ENCODE peak calls at places on chromosomes 3 and 15, in nine cellular contexts. C, Z, Y, A, Q, O, N, U and W are unnamed samples.

GRCh38 chr3:194327414-194328079 is 23.6 kb downstream of the CPN2 start:
- DNase-seq in C (no peak), Z (no peak), O (no peak), U (no peak), Q (no peak), N (no peak), Y (no peak), A (no peak), W (no peak)

GRCh38 chr15:83854950-83855707 is 201.2 kb downstream of the ADAMTSL3 start:
- DNase-seq in N (no peak), U (no peak), C (no peak), A (no peak), Z (no peak), O (no peak), Q (no peak), Y (peak), W (no peak)

GRCh38 chr3:139533781-139534443 is 5.6 kb downstream of the RBP1 start:
- DNase-seq in N (no peak), C (no peak), Z (no peak), Q (no peak), Y (peak), O (no peak), U (peak), A (peak), W (no peak)

GRCh38 chr3:10609134-10609533 is 103.7 kb upstream of the ATP2B2 start:
- DNase-seq in Y (no peak), N (no peak), U (no peak), A (no peak), Q (no peak), Z (no peak), O (no peak), C (no peak), W (no peak)

GRCh38 chr3:128081846-128082245 is 29.6 kb downstream of the SEC61A1 start:
- DNase-seq in O (no peak), A (no peak), Z (no peak), Y (no peak), N (peak), Q (no peak), U (no peak), C (no peak), W (no peak)

GRCh38 chr3:122415762-122416654 is at the start of gene WDR5B:
- DNase-seq in U (peak), Q (peak), N (peak), O (peak), Y (peak), A (peak), Z (peak), C (peak), W (peak)

GRCh38 chr3:54121404-54122045 is 827 bp upstream of the CACNA2D3 start:
- DNase-seq in N (no peak), A (peak), U (no peak), O (no peak), Y (no peak), C (peak), Q (no peak), Z (no peak), W (no peak)

GRCh38 chr3:189772584-189772983 is 141.4 kb downstream of the TP63 start:
- DNase-seq in O (no peak), A (no peak), Q (no peak), C (no peak), Z (no peak), Y (no peak), N (peak), U (no peak), W (peak)

GRCh38 chr3:49410844-49411549 is 779 bp downstream of the RHOA start:
- DNase-seq in A (no peak), O (no peak), N (no peak), C (no peak), U (no peak), Y (no peak), Q (no peak), Z (no peak), W (no peak)

GRCh38 chr3:122563717-122564025 is 429 bp downstream of the PARP9 start:
- DNase-seq in N (no peak), Y (peak), A (no peak), O (no peak), U (no peak), Q (peak), C (no peak), Z (no peak), W (no peak)

GRCh38 chr3:61530355-61530754 is 31.0 kb upstream of the PTPRG start:
- DNase-seq in Z (no peak), C (peak), Q (no peak), Y (no peak), N (no peak), A (no peak), O (no peak), U (peak), W (peak)

GRCh38 chr15:67064607-67065530 is 533 bp upstream of the SMAD3 start:
- DNase-seq in Y (no peak), A (peak), Q (peak), U (no peak), C (peak), Z (peak), O (no peak), N (no peak), W (peak)

GRCh38 chr3:195255571-195256501 is 15.1 kb downstream of the XXYLT1 start:
- DNase-seq in Y (no peak), U (no peak), Z (no peak), N (no peak), A (no peak), Q (no peak), O (no peak), C (no peak), W (no peak)

GRCh38 chr3:12143949-12144504 is 14.7 kb downstream of the TIMP4 start:
- DNase-seq in A (no peak), O (no peak), C (no peak), U (peak), Y (peak), Q (no peak), N (no peak), Z (no peak), W (no peak)

GRCh38 chr3:51937014-51937413 is 4.7 kb downstream of the RRP9 start:
- DNase-seq in A (no peak), Y (no peak), Q (peak), C (no peak), Z (peak), U (no peak), N (no peak), O (no peak), W (no peak)

GRCh38 chr3:24013843-24014242 is 68.8 kb downstream of the NR1D2 start:
- DNase-seq in O (no peak), Q (no peak), A (no peak), C (no peak), N (no peak), U (no peak), Z (no peak), Y (no peak), W (no peak)

GRCh38 chr3:14494973-14495300 is 45.2 kb downstream of the GRIP2 start:
- DNase-seq in C (no peak), Z (no peak), Q (no peak), U (no peak), N (no peak), Y (no peak), A (no peak), O (no peak), W (no peak)

GRCh38 chr3:189316296-189317019 is 144.7 kb downstream of the TPRG1 start:
- DNase-seq in O (no peak), C (peak), Q (no peak), Z (no peak), Y (no peak), N (no peak), U (no peak), A (no peak), W (peak)

GRCh38 chr15:37698679-37699078 is 235.8 kb upstream of the TMCO5A start:
- DNase-seq in U (no peak), O (no peak), Y (no peak), N (no peak), Z (no peak), A (no peak), Q (no peak), C (peak), W (no peak)

GRCh38 chr3:128884992-128885391 is 5.6 kb downstream of the ACAD9 start:
- DNase-seq in O (no peak), Q (no peak), Y (no peak), U (no peak), N (no peak), C (no peak), A (no peak), Z (no peak), W (no peak)

GRCh38 chr3:37571269-37571668 is 290.4 kb upstream of the CTDSPL start:
- DNase-seq in Y (no peak), Z (no peak), O (no peak), U (no peak), N (no peak), C (no peak), Q (no peak), A (no peak), W (no peak)
- TF ChIP-seq CTCF in Y (peak), Z (no peak), O (no peak), U (no peak), N (peak), C (peak), Q (no peak), A (no peak), W (no peak)

GRCh38 chr3:42749753-42750231 is 23.3 kb downstream of the CCDC13 start:
- DNase-seq in N (no peak), U (no peak), Q (peak), A (no peak), C (peak), O (no peak), Y (no peak), Z (no peak), W (no peak)
- TF ChIP-seq CTCF in N (peak), U (peak), Q (peak), A (peak), C (peak), O (peak), Y (peak), Z (peak), W (peak)

DNA sequence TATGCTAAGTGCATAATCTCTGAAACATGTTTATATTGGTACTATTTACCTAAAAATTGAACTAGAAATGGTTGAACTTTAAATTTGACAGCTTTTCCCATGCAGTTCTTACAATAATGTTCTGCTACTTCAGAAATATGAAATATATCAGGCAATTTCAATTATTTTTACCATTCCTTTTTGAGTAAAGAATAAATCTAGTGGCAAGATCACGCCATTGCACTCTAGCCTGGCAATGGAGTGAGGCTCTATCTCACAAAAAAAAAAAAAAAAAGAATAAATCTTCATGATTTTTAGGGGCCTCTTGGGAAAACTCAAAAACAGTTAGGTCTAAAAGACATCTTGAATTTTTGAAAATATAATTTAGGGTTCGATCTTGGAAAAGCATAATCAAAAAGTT is 10.6 kb upstream of the DNAAF4 start:
- DNase-seq in Z (no peak), Q (no peak), O (no peak), C (no peak), N (no peak), A (no peak), U (no peak), Y (no peak), W (no peak)
- TF ChIP-seq CTCF in Z (no peak), Q (no peak), O (peak), C (no peak), N (peak), A (peak), U (no peak), Y (no peak), W (peak)

GRCh38 chr3:117408811-117409210 is 699.2 kb downstream of the TUSC7 start:
- DNase-seq in A (no peak), O (no peak), Q (no peak), U (no peak), Y (no peak), N (no peak), Z (no peak), C (no peak), W (no peak)

GRCh38 chr3:117409256-117409655 is 699.7 kb downstream of the TUSC7 start:
- DNase-seq in Y (no peak), A (no peak), O (no peak), N (no peak), Z (no peak), C (no peak), Q (no peak), U (no peak), W (no peak)

GRCh38 chr3:117409701-117410459 is 700.3 kb downstream of the TUSC7 start:
- DNase-seq in Q (no peak), A (no peak), N (no peak), O (no peak), Y (no peak), Z (no peak), U (no peak), C (no peak), W (no peak)

GRCh38 chr3:117404756-117405155 is 695.2 kb downstream of the TUSC7 start:
- DNase-seq in A (no peak), Y (no peak), O (no peak), U (no peak), C (no peak), N (no peak), Z (no peak), Q (no peak), W (no peak)

GRCh38 chr3:117407317-117407716 is 697.7 kb downstream of the TUSC7 start:
- DNase-seq in Y (no peak), C (peak), U (no peak), Q (peak), Z (no peak), N (no peak), A (no peak), O (no peak), W (peak)
- TF ChIP-seq CTCF in Y (no peak), C (peak), U (no peak), Q (peak), Z (peak), N (peak), A (peak), O (peak), W (peak)

DNA sequence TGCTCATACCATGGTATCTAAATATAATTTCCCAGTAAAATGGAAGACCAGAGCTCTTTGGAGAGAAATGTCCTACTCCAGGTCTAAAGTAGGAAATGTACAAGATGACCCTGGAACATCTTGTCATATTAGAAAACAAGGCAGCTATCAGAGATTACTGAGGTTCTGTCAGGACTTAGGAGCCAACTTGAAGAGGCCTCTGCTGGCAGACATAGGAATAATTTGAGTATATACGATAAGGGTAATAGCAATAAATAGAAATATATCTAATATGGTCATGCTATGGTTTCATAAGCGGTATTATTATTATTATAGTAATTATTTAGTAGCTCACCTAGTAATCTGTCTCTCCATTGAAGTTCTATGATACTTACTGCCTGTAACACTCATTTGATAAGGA is 224.2 kb downstream of the SOX2 start:
- DNase-seq in Z (no peak), O (no peak), U (no peak), A (no peak), N (no peak), C (no peak), Y (no peak), Q (no peak), W (no peak)
- TF ChIP-seq CTCF in Z (no peak), O (no peak), U (no peak), A (no peak), N (no peak), C (peak), Y (no peak), Q (no peak), W (no peak)

DNA sequence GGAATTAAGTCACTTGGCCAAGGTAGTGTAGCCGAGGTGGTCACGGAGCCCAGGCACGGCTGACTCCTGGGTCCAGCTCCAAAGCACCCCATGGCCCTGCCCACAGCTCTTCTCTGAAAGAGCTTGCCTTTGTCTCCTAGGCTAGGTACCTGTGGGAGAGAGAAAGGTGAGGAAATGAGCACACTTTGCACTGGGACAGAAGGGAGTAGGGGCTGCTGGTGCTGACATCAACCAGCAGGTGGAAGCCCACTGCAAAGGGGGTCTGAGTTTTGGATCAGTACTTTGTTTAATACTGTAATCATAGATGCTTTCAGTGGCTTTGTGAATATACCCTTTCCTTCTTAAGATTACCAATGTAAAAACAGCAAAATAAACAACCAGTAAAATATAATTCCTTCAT is 128.3 kb upstream of the EIF1B start:
- DNase-seq in Z (no peak), O (no peak), Y (no peak), Q (no peak), N (no peak), A (no peak), C (peak), U (no peak), W (no peak)
- TF ChIP-seq CTCF in Z (no peak), O (no peak), Y (no peak), Q (no peak), N (no peak), A (peak), C (peak), U (no peak), W (no peak)

DNA sequence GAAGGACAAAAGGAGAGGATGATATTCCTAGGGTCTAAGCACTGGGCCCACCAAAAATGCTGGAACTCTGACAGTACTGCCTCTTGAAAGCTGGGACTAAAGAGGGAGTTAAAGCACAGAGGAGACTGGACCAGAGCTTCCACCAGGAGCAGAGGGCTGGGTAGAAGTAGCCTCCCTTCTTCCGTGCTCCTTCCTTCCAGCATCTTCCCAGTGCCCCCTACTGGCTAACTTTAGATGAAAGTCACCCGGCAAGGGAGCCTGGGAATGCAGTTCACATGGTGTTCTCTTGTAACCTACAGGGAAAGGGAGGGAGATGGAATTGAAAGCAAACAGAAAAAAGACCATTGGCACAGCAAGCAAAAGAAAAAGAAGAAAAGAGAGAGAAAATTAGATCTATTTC is 106.1 kb upstream of the COL8A1 start:
- DNase-seq in Z (no peak), U (no peak), N (peak), Y (no peak), A (peak), O (peak), Q (peak), C (peak), W (peak)
- TF ChIP-seq CTCF in Z (peak), U (peak), N (peak), Y (peak), A (peak), O (peak), Q (peak), C (peak), W (peak)

DNA sequence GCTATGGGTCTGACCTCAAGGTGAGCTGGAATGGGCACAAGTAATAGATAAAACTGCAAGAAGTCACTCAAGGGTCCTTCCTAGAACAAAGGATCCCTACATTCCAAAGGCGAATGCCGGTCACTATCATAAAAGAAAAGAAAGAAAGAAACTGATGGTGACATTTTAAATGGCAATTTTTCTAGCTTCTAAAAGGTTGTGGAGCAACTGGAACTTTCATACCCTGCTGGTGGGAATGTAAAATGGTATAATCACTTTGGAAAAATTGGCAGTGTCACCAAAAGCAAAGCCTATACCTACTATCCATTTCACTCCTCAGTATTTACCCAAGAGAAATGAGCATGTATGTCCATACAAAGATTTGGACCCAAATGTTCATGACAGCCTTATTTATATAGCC is 4.2 kb downstream of the CCRL2 start:
- DNase-seq in O (no peak), A (no peak), Z (no peak), Q (no peak), C (no peak), U (no peak), Y (no peak), N (no peak), W (no peak)
- TF ChIP-seq CTCF in O (no peak), A (peak), Z (no peak), Q (no peak), C (no peak), U (no peak), Y (no peak), N (peak), W (peak)

DNA sequence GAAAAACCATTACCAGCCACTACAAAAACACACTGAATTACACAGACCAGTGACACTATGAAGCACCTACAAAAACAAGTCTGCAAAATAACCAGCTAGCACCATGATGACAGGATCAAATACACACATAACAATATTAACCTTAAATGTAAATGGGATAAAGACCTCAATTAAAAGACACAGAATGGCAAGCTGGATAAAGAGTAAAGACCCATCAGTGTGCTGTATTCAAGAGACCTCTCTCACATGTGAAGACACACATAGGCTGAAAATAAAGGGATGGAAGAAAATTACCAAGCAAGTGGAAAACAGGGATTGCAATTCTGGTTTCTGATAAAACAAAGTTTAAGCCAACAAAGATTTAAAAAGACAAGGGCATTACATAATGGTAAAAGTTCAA is 482.7 kb upstream of the MCTP2 start:
- DNase-seq in Z (no peak), C (no peak), O (no peak), N (no peak), A (no peak), Q (no peak), U (no peak), Y (no peak), W (no peak)
- TF ChIP-seq CTCF in Z (no peak), C (no peak), O (no peak), N (no peak), A (no peak), Q (no peak), U (no peak), Y (no peak), W (no peak)

DNA sequence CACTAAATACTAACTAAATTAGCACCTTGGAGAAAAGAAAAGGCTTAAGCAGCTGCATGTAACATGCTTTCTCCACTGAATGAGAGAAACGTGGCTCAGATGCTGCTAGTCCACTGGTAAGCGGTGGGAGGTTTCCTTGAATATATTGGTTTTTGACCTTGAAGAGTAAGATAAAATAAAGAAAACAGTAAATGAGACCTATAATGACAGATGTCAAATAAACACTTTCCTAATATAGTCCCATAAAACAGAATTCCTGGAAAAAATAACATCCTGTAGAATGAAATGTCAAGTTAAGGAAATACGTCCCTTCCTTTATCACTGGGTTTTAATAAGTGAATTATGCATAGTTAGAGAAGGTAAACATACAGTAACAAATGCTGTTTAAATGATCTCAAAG is 215.0 kb downstream of the DPH6 start:
- DNase-seq in Y (no peak), Q (no peak), A (no peak), N (no peak), C (no peak), U (no peak), O (no peak), Z (no peak), W (no peak)
- TF ChIP-seq CTCF in Y (no peak), Q (no peak), A (no peak), N (no peak), C (no peak), U (no peak), O (no peak), Z (no peak), W (no peak)